ENCODE peak calls at places on chromosome 22, in five cellular contexts. One of them, this sample, is unnamed.

GRCh38 chr22:45071618-45072017 is 61.8 kb upstream of the PHF21B start:
- DNase-seq in stimulated activated CD4-positive, alpha-beta T cell treated with anti-CD3 and anti-CD28 coated beads, Interleukin-1b, Interleukin-23, amount 100 ng/mL, for 48 hours: no peak
- DNase-seq in left ventricle myocardium inferior: no peak
- DNase-seq in glutamatergic neuron: no peak
- DNase-seq in non-pigmented ciliary epithelial cell: no peak
- DNase-seq in this sample: no peak

GRCh38 chr22:29225422-29226090 is 19.9 kb downstream of the EMID1 start:
- DNase-seq in stimulated activated CD4-positive, alpha-beta T cell treated with anti-CD3 and anti-CD28 coated beads, Interleukin-1b, Interleukin-23, amount 100 ng/mL, for 48 hours: no peak
- DNase-seq in left ventricle myocardium inferior: peak
- DNase-seq in glutamatergic neuron: peak
- DNase-seq in non-pigmented ciliary epithelial cell: no peak
- DNase-seq in this sample: no peak

GRCh38 chr22:31394326-31394725 is 5.1 kb upstream of the DRG1 start:
- DNase-seq in stimulated activated CD4-positive, alpha-beta T cell treated with anti-CD3 and anti-CD28 coated beads, Interleukin-1b, Interleukin-23, amount 100 ng/mL, for 48 hours: no peak
- DNase-seq in left ventricle myocardium inferior: no peak
- DNase-seq in glutamatergic neuron: no peak
- DNase-seq in non-pigmented ciliary epithelial cell: no peak
- DNase-seq in this sample: no peak

GRCh38 chr22:44190381-44190976 is 9.8 kb downstream of the PARVG start:
- DNase-seq in stimulated activated CD4-positive, alpha-beta T cell treated with anti-CD3 and anti-CD28 coated beads, Interleukin-1b, Interleukin-23, amount 100 ng/mL, for 48 hours: no peak
- DNase-seq in left ventricle myocardium inferior: no peak
- DNase-seq in glutamatergic neuron: no peak
- DNase-seq in non-pigmented ciliary epithelial cell: no peak
- DNase-seq in this sample: no peak

GRCh38 chr22:28544431-28544868 is 135.2 kb downstream of the TTC28 start:
- DNase-seq in stimulated activated CD4-positive, alpha-beta T cell treated with anti-CD3 and anti-CD28 coated beads, Interleukin-1b, Interleukin-23, amount 100 ng/mL, for 48 hours: no peak
- DNase-seq in left ventricle myocardium inferior: no peak
- DNase-seq in glutamatergic neuron: no peak
- DNase-seq in non-pigmented ciliary epithelial cell: no peak
- DNase-seq in this sample: no peak

GRCh38 chr22:42933783-42934144 is 76.7 kb upstream of the ARFGAP3 start:
- DNase-seq in stimulated activated CD4-positive, alpha-beta T cell treated with anti-CD3 and anti-CD28 coated beads, Interleukin-1b, Interleukin-23, amount 100 ng/mL, for 48 hours: no peak
- DNase-seq in left ventricle myocardium inferior: no peak
- DNase-seq in glutamatergic neuron: no peak
- DNase-seq in non-pigmented ciliary epithelial cell: peak
- DNase-seq in this sample: no peak

GRCh38 chr22:50247748-50248147 is 2.9 kb upstream of the TUBGCP6 start:
- DNase-seq in stimulated activated CD4-positive, alpha-beta T cell treated with anti-CD3 and anti-CD28 coated beads, Interleukin-1b, Interleukin-23, amount 100 ng/mL, for 48 hours: no peak
- DNase-seq in left ventricle myocardium inferior: no peak
- DNase-seq in glutamatergic neuron: peak
- DNase-seq in non-pigmented ciliary epithelial cell: peak
- DNase-seq in this sample: no peak

GRCh38 chr22:32831571-32831970 is 30.1 kb downstream of the TIMP3 start:
- DNase-seq in stimulated activated CD4-positive, alpha-beta T cell treated with anti-CD3 and anti-CD28 coated beads, Interleukin-1b, Interleukin-23, amount 100 ng/mL, for 48 hours: no peak
- DNase-seq in left ventricle myocardium inferior: no peak
- DNase-seq in glutamatergic neuron: no peak
- DNase-seq in non-pigmented ciliary epithelial cell: no peak
- DNase-seq in this sample: no peak

GRCh38 chr22:48093981-48094380 is 1331.5 kb downstream of the TBC1D22A start:
- DNase-seq in stimulated activated CD4-positive, alpha-beta T cell treated with anti-CD3 and anti-CD28 coated beads, Interleukin-1b, Interleukin-23, amount 100 ng/mL, for 48 hours: no peak
- DNase-seq in left ventricle myocardium inferior: no peak
- DNase-seq in glutamatergic neuron: no peak
- DNase-seq in non-pigmented ciliary epithelial cell: no peak
- DNase-seq in this sample: no peak